ENCODE peak calls at places on chromosomes 11 and 22, in seven cellular contexts. Q, F, R, O, X, D and K are unnamed samples.
A peak's percentile ranks its signal among the peaks of the same experiment; 100 is the strongest.

GRCh38 chr11:134410766-134411165 is 1.3 kb downstream of the B3GAT1 start:
- DNase-seq in D (no peak), Q (no peak), O (no peak), R (no peak), X (no peak), F (no peak), K (no peak)

GRCh38 chr11:111736621-111737055 is 29.6 kb downstream of the PPP2R1B start:
- DNase-seq in Q (no peak), D (no peak), R (no peak), O (no peak), F (no peak), X (no peak), K (no peak)

GRCh38 chr11:31817621-31818493 is 6.7 kb upstream of the PAX6 start:
- DNase-seq in O (no peak), Q (no peak), F (no peak), D (no peak), R (no peak), X (no peak), K (no peak)

GRCh38 chr11:6579681-6580080 is 23.7 kb downstream of the RRP8 start:
- DNase-seq in R (no peak), O (no peak), X (no peak), F (no peak), Q (no peak), D (no peak), K (no peak)

GRCh38 chr22:38503021-38503420 is 3.1 kb downstream of the DDX17 start:
- DNase-seq in X (no peak), Q (peak; percentile 71), F (no peak), O (no peak), R (no peak), D (no peak), K (no peak)

GRCh38 chr11:32852142-32852541 is 22.4 kb downstream of the PRRG4 start:
- DNase-seq in Q (no peak), X (no peak), R (peak; percentile 30), O (no peak), D (no peak), F (no peak), K (no peak)

GRCh38 chr11:112810951-112811350 is 150.3 kb upstream of the NCAM1 start:
- DNase-seq in X (no peak), R (no peak), F (no peak), O (no peak), D (no peak), Q (no peak), K (no peak)

GRCh38 chr22:24325105-24325757 is 54.6 kb downstream of the SPECC1L start:
- DNase-seq in X (no peak), D (peak; percentile 14), R (peak; percentile 93), F (no peak), O (peak; percentile 45), Q (no peak), K (peak; percentile 17)

GRCh38 chr11:67282155-67282875 is 6.8 kb upstream of the ANKRD13D start:
- DNase-seq in D (no peak), X (peak; percentile 17), F (no peak), R (no peak), O (no peak), Q (no peak), K (no peak)

GRCh38 chr22:44940121-44940520 is 69.7 kb downstream of the PHF21B start:
- DNase-seq in D (no peak), Q (peak; percentile 56), O (no peak), R (no peak), X (no peak), F (no peak), K (no peak)

GRCh38 chr11:76797341-76798201 is 14.4 kb downstream of the TSKU start:
- DNase-seq in X (no peak), O (no peak), D (no peak), Q (no peak), F (no peak), R (no peak), K (no peak)

GRCh38 chr11:10942621-10943020 is 84.8 kb upstream of the ZBED5 start:
- DNase-seq in F (no peak), D (no peak), O (no peak), Q (no peak), R (no peak), X (no peak), K (no peak)

GRCh38 chr11:18798941-18799469 is 7.4 kb upstream of the PTPN5 start:
- DNase-seq in F (no peak), O (no peak), Q (no peak), R (no peak), X (no peak), D (no peak), K (no peak)

GRCh38 chr11:132131051-132131450 is 760.6 kb downstream of the NTM start:
- DNase-seq in Q (no peak), X (no peak), R (no peak), F (peak; percentile 95), O (peak; percentile 85), D (peak; percentile 52), K (no peak)

GRCh38 chr11:77396305-77396704 is 77.6 kb downstream of the PAK1 start:
- DNase-seq in F (no peak), O (no peak), X (no peak), Q (no peak), R (no peak), D (no peak), K (no peak)

GRCh38 chr11:66727883-66728759 is 895 bp downstream of the SPTBN2 start:
- DNase-seq in Q (peak; percentile 66), O (no peak), X (no peak), D (peak; percentile 18), R (no peak), F (no peak), K (no peak)

GRCh38 chr22:32994046-32994827 is 63.9 kb downstream of the SYN3 start:
- DNase-seq in X (no peak), D (no peak), F (no peak), R (no peak), O (no peak), Q (no peak), K (no peak)

GRCh38 chr11:61781585-61781984 is 10.8 kb downstream of the TMEM258 start:
- DNase-seq in R (no peak), Q (no peak), O (no peak), F (no peak), D (no peak), X (no peak), K (no peak)

GRCh38 chr22:35480143-35480542 is 60.5 kb upstream of the RASD2 start:
- DNase-seq in O (peak; percentile 23), R (no peak), F (no peak), D (no peak), X (peak; percentile 38), Q (no peak), K (no peak)

GRCh38 chr11:10041803-10042202 is 252.2 kb downstream of the SBF2 start:
- DNase-seq in O (no peak), X (no peak), R (no peak), Q (no peak), F (no peak), D (no peak), K (no peak)

GRCh38 chr11:57648791-57649735 is 649 bp downstream of the YPEL4 start:
- DNase-seq in R (peak; percentile 38), X (no peak), Q (peak; percentile 46), O (no peak), F (no peak), D (no peak), K (no peak)

GRCh38 chr22:46584081-46584903 is 35.9 kb upstream of the GRAMD4 start:
- DNase-seq in F (no peak), R (peak; percentile 26), D (no peak), X (peak; percentile 28), Q (no peak), O (no peak), K (no peak)

GRCh38 chr22:45036154-45036553 is 26.3 kb upstream of the PHF21B start:
- DNase-seq in O (no peak), F (no peak), Q (no peak), R (peak; percentile 5), X (no peak), D (no peak), K (no peak)

GRCh38 chr11:66443602-66444001 is 5.0 kb upstream of the MRPL11 start:
- DNase-seq in R (peak; percentile 50), F (no peak), Q (no peak), D (no peak), X (no peak), O (no peak), K (no peak)

GRCh38 chr11:127223633-127224032 is 223.1 kb upstream of the KIRREL3 start:
- DNase-seq in R (no peak), D (no peak), O (no peak), Q (no peak), X (no peak), F (no peak), K (no peak)

GRCh38 chr22:42820075-42820763 is 36.9 kb downstream of the ARFGAP3 start:
- DNase-seq in D (no peak), Q (peak; percentile 26), X (no peak), R (peak; percentile 81), F (no peak), O (peak; percentile 19), K (peak; percentile 9)

GRCh38 chr22:49497266-49497665 is 330.4 kb downstream of the BRD1 start:
- DNase-seq in F (no peak), R (no peak), Q (no peak), X (no peak), D (no peak), O (no peak), K (no peak)

GRCh38 chr11:123357990-123358827 is 71.9 kb upstream of the GRAMD1B start:
- DNase-seq in F (no peak), R (peak; percentile 5), D (no peak), O (peak; percentile 38), X (no peak), Q (peak; percentile 20), K (peak; percentile 15)

GRCh38 chr11:120205596-120206161 is 5.2 kb upstream of the OAF start:
- DNase-seq in X (no peak), F (no peak), O (no peak), R (peak; percentile 65), Q (no peak), D (no peak), K (no peak)

GRCh38 chr11:9703280-9703679 is 39.4 kb downstream of the SWAP70 start:
- DNase-seq in O (no peak), R (no peak), F (no peak), Q (no peak), D (no peak), X (peak; percentile 42), K (no peak)

GRCh38 chr11:112285918-112286317 is 25.3 kb upstream of the PLET1 start:
- DNase-seq in O (no peak), Q (no peak), F (no peak), R (peak; percentile 56), X (no peak), D (no peak), K (no peak)

GRCh38 chr11:10806206-10806605 is 2.5 kb downstream of the EIF4G2 start:
- DNase-seq in Q (no peak), X (no peak), O (no peak), D (no peak), F (no peak), R (no peak), K (no peak)

GRCh38 chr22:18994780-18995711 is 59.0 kb upstream of the PRODH start:
- DNase-seq in X (no peak), D (no peak), R (no peak), Q (peak; percentile 44), O (no peak), F (no peak), K (no peak)

GRCh38 chr11:69287968-69288882 is 5.7 kb upstream of the MYEOV start:
- DNase-seq in D (no peak), X (no peak), Q (no peak), O (no peak), R (no peak), F (no peak), K (no peak)

GRCh38 chr22:45896153-45896951 is 80.6 kb downstream of the WNT7B start:
- DNase-seq in X (peak; percentile 21), D (no peak), Q (no peak), O (peak; percentile 50), F (no peak), R (no peak), K (no peak)

GRCh38 chr22:19932367-19933206 is 9.0 kb upstream of the COMT start:
- DNase-seq in Q (no peak), X (no peak), O (peak; percentile 37), D (no peak), F (no peak), R (no peak), K (no peak)

GRCh38 chr11:10455637-10456487 is 798 bp downstream of the AMPD3 start:
- DNase-seq in F (no peak), O (peak; percentile 67), R (peak; percentile 59), X (peak; percentile 52), Q (peak; percentile 21), D (no peak), K (peak; percentile 73)